ENCODE peak calls at places on chromosomes 5 and 9, in nine cellular contexts. W is mesenchymal stem cell; A is NCI-H774; P is CD8-positive, alpha-beta memory T cell; R is activated CD8-positive, alpha-beta memory T cell treated with anti-CD3 and anti-CD28 coated beads, Interleukin-2, amount 50 U/mL, for 48 hours; G is fibroblast of lung; M is GM13977; Y is hippocampal formation; L is mucosa of gallbladder. O is an unnamed sample.

GRCh38 chr9:98707158-98708102 is 1.3 kb downstream of the GABBR2 start:
- DNase-seq in W (peak), A (peak), P (no peak), R (peak), G (peak), M (peak), Y (peak), L (peak), O (peak)

GRCh38 chr5:81751836-81752643 is 1.1 kb upstream of the SSBP2 start:
- DNase-seq in W (no peak), A (no peak), P (no peak), R (no peak), G (no peak), M (no peak), Y (no peak), L (peak), O (peak)

GRCh38 chr5:75720882-75721281 is 3.6 kb upstream of the POC5 start:
- DNase-seq in W (no peak), A (no peak), P (no peak), R (no peak), G (no peak), M (no peak), Y (no peak), L (no peak), O (no peak)

GRCh38 chr5:139711067-139711851 is 63.1 kb downstream of the CXXC5 start:
- DNase-seq in W (peak), A (no peak), P (peak), R (peak), G (peak), M (peak), Y (no peak), L (no peak), O (no peak)

GRCh38 chr5:9544502-9545300 is 1.2 kb downstream of the SEMA5A start:
- DNase-seq in W (peak), A (peak), P (peak), R (peak), G (peak), M (peak), Y (peak), L (peak), O (peak)

GRCh38 chr5:101429241-101429640 is 526.2 kb upstream of the ST8SIA4 start:
- DNase-seq in W (no peak), A (no peak), P (no peak), R (no peak), G (peak), M (no peak), Y (no peak), L (no peak), O (no peak)

GRCh38 chr9:2424564-2425153 is 196.9 kb upstream of the VLDLR start:
- DNase-seq in W (no peak), A (no peak), P (no peak), R (no peak), G (peak), M (no peak), Y (no peak), L (no peak), O (no peak)

GRCh38 chr5:121968910-121969607 is 7.3 kb downstream of the SRFBP1 start:
- DNase-seq in W (peak), A (no peak), P (no peak), R (no peak), G (peak), M (no peak), Y (no peak), L (peak), O (no peak)

GRCh38 chr5:135033866-135034185 is 202 bp downstream of the PITX1 start:
- DNase-seq in W (no peak), A (no peak), P (no peak), R (no peak), G (no peak), M (no peak), Y (no peak), L (no peak), O (no peak)

GRCh38 chr9:38396371-38396671 is 3.8 kb downstream of the ALDH1B1 start:
- DNase-seq in W (no peak), A (no peak), P (no peak), R (no peak), G (no peak), M (no peak), Y (no peak), L (no peak), O (no peak)

GRCh38 chr5:88672644-88673493 is 210.1 kb downstream of the MEF2C start:
- DNase-seq in W (no peak), A (no peak), P (no peak), R (no peak), G (peak), M (no peak), Y (no peak), L (no peak), O (no peak)

GRCh38 chr9:91154686-91155085 is 207.0 kb downstream of the AUH start:
- DNase-seq in W (no peak), A (no peak), P (no peak), R (no peak), G (no peak), M (no peak), Y (no peak), L (no peak), O (no peak)